ENCODE peak calls at places on chromosome 2, in five cellular contexts. K, D, L, R and W are unnamed samples.

GRCh38 chr2:36348721-36349120 is 6.9 kb upstream of the CRIM1 start:
- DNase-seq in L (no peak), R (no peak), K (no peak), D (no peak), W (no peak)

GRCh38 chr2:216242365-216242764 is 129.9 kb downstream of the MARCHF4 start:
- DNase-seq in R (no peak), K (no peak), L (no peak), D (peak; percentile 18), W (no peak)

GRCh38 chr2:18456026-18456425 is 104.4 kb downstream of the RDH14 start:
- DNase-seq in K (no peak), D (peak; percentile 32), L (no peak), R (no peak), W (no peak)

GRCh38 chr2:170812716-170813585 is 3.7 kb upstream of the GAD1 start:
- DNase-seq in R (peak; percentile 80), L (peak; percentile 67), D (peak; percentile 97), K (peak; percentile 79), W (no peak)

GRCh38 chr2:23487735-23488492 is 102.9 kb downstream of the KLHL29 start:
- DNase-seq in L (no peak), K (no peak), D (no peak), R (peak; percentile 36), W (no peak)

GRCh38 chr2:61887684-61888303 is 662 bp downstream of the CCT4 start:
- DNase-seq in D (peak; percentile 29), L (no peak), K (no peak), R (no peak), W (no peak)

GRCh38 chr2:127107622-127107999 is 657 bp upstream of the BIN1 start:
- DNase-seq in L (no peak), K (no peak), D (peak; percentile 63), R (peak; percentile 33), W (peak; percentile 26)

GRCh38 chr2:229417906-229418305 is 146.8 kb upstream of the PID1 start:
- DNase-seq in D (peak; percentile 52), K (no peak), L (no peak), R (no peak), W (no peak)

GRCh38 chr2:120434909-120435308 is 89.0 kb downstream of the INHBB start:
- DNase-seq in R (no peak), K (no peak), D (peak; percentile 44), L (no peak), W (no peak)

GRCh38 chr2:182618672-182619079 is 97.4 kb upstream of the DNAJC10 start:
- DNase-seq in K (peak; percentile 20), L (no peak), D (no peak), R (no peak), W (no peak)

GRCh38 chr2:70903641-70904340 is 31.9 kb upstream of the ATP6V1B1 start:
- DNase-seq in K (no peak), L (no peak), R (no peak), D (peak; percentile 65), W (no peak)

GRCh38 chr2:102141915-102142828 is at the start of gene IL1R1:
- DNase-seq in L (peak; percentile 85), K (peak; percentile 62), D (peak; percentile 70), R (no peak), W (peak; percentile 81)

GRCh38 chr2:111227716-111228141 is 107.0 kb downstream of the BCL2L11 start:
- DNase-seq in D (peak; percentile 60), R (no peak), L (no peak), K (no peak), W (no peak)

GRCh38 chr2:20164061-20164733 is 60.7 kb downstream of the SDC1 start:
- DNase-seq in D (peak; percentile 45), R (no peak), L (no peak), K (no peak), W (no peak)

GRCh38 chr2:170024721-170025120 is 153.2 kb upstream of the MYO3B start:
- DNase-seq in R (no peak), D (no peak), L (no peak), K (no peak), W (no peak)

GRCh38 chr2:231605607-231606091 is 13.0 kb downstream of the TEX44 start:
- DNase-seq in D (no peak), R (no peak), L (no peak), K (no peak), W (peak; percentile 17)

GRCh38 chr2:234447189-234447588 is 49.7 kb downstream of the ARL4C start:
- DNase-seq in K (peak; percentile 20), L (no peak), D (no peak), R (no peak), W (no peak)

GRCh38 chr2:234448506-234449169 is 48.2 kb downstream of the ARL4C start:
- DNase-seq in D (peak; percentile 10), R (no peak), L (no peak), K (no peak), W (no peak)

GRCh38 chr2:234444888-234445287 is 52.0 kb downstream of the ARL4C start:
- DNase-seq in R (no peak), K (no peak), D (no peak), L (no peak), W (peak; percentile 45)

GRCh38 chr2:234447963-234448362 is 48.9 kb downstream of the ARL4C start:
- DNase-seq in L (no peak), K (no peak), R (no peak), D (no peak), W (no peak)

DNA sequence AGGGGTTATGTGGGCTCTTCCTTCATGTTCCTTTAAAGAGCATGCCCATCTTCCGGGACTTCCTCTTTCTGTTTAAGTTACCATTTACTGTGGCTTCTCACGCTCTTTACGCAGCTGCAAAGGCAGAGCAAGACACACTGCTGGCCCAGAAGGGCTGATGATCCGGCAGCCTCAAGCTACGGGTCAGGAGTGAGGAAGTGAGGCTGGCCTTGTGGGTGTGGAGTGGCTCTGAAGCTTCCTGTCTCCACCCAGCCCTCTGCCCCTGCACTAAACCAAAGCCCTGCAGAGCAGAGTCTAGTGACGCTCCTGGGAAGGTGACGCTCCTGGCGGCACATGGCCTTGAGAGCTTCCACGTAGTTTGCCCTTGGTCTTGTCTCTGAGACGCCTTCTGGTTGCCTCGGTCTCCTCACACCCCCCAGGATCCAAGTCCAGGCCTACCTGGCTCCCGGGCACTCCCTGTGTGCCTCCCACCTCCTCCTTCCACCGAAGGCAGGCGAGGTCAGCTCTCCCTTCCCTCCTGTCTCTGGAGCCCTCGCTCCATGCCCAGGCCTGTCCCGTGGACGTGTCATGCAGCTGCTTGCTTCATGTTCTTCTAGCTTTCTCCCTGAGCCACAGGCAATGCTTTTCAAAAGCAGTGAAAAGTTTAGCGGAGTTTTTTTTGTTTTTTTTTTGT is 50.3 kb downstream of the ARL4C start:
- DNase-seq in K (peak; percentile 67), L (no peak), D (no peak), R (no peak), W (peak; percentile 71)
- TF ChIP-seq POLR2AphosphoS5 in K (peak; percentile 20), L (no peak), D (no peak), R (no peak), W (peak; percentile 14)

DNA sequence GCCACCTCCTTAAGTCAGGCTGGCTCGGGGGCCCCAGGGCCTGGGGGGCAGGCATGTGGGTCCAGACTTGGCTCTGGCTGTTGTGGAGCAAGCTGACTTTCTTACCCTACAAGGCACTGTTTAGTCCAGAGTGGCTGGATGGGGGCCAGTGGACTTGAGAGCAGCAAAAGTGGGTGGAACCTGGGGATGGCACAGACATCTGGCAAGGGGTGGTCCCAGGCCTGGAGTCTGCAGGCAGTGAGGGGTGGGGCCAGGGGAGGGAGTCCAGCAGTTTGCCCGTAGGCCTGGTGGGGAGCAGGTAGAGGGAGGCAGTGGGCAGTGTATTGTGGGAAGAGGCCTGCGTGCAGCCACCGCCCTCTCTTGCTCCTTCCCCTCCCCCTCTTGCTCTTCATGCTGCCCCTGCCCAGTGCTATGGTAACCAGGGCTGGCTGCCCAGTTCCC is 19.1 kb downstream of the SPEG start:
- DNase-seq in D (peak; percentile 27), K (peak; percentile 46), L (no peak), R (no peak), W (peak; percentile 75)
- TF ChIP-seq POLR2AphosphoS5 in D (no peak), K (no peak), L (no peak), R (no peak), W (no peak)

DNA sequence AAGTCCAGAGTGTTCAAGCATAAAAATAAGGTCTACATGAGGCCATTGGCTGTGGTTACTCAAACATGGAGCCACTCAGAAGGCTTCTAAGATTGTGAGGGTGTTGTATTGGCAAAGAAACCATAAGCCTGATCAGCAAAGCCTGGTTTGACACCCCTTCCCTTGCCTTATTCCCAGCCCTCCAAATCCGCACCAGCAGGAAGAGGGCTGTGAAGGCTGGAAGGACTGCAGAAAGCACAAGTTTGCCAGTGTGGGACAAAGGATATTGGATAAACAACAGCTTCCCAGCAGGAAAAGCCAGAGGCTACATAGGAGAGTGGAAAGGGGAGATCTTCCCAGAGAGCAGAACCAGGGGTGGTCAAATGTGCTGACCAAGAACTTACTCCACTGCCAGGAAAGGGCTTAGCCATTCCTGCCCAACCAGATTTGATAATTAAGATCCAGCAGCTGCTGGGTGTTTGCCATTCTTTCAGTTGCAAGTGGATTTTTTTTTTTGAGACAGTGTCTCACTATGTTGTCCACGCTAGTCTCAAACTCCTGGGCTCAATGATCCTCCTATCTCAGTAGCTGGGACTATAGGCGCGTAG is 1.5 kb upstream of the PRKAG3 start:
- DNase-seq in K (no peak), D (no peak), R (no peak), L (no peak), W (no peak)
- TF ChIP-seq POLR2AphosphoS5 in K (no peak), D (no peak), R (no peak), L (no peak), W (no peak)

DNA sequence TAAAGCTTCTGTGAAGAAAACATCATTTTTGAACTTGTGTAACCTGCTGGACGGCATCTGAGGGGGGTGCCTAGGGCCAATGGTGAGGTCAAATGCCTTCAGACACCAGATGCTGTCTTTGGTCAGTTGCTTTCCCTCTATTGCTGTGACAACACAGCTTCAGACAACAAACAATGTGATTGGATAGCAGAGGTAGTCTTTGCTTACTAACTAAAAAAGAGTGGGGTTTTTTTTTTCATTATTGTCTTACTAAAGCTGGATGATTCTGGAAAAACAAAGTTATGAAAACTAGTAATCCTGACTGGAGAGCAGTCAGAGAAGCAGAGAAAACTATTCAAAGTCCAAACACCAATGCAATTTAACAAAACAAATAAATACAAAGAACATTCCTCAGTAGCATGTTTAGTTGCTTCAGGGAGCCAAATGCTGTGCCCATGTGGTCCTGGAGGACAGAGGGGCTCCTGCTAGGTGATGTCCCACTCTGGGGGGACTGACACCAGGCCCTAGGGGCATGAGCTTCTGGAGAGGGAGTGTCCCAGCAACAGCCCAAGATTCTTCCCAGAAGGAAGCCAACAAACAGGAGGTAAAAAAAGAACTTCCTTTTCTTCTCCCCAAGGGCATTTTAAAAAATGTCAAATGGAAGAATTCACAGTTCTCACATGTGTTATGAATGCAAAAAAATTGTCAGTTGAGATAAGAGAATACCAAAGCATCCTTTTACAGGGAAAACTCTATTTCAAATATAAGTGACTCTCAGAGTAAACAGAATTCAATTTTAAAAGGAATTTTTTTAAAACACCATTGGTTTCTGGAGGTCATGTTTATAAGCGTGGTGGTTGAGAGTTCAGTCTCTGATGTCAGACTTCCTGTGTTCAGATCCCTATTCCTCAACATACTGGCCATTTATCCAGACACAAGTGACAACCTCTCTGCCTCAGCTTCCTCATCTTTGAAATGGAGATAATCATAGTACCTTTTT is 181.1 kb upstream of the PGAP1 start:
- DNase-seq in K (no peak), D (peak; percentile 40), R (no peak), L (no peak), W (peak; percentile 23)
- TF ChIP-seq POLR2AphosphoS5 in K (no peak), D (no peak), R (no peak), L (no peak), W (no peak)